ENCODE peak calls at places on chromosomes 6 and 20, in seven cellular contexts. One of them, this sample, is unnamed.

GRCh38 chr6:90008908-90009501 is 114.7 kb downstream of the GJA10 start:
- DNase-seq in uterus: no peak
- DNase-seq in OCI-LY7: no peak
- DNase-seq in cardiac muscle cell: no peak
- DNase-seq in fibroblast of pulmonary artery: peak
- DNase-seq in astrocyte of the spinal cord: peak
- DNase-seq in left ventricle myocardium inferior: no peak
- DNase-seq in this sample: peak

GRCh38 chr20:45853484-45853883 is 3.7 kb downstream of the ACOT8 start:
- DNase-seq in uterus: no peak
- DNase-seq in OCI-LY7: no peak
- DNase-seq in cardiac muscle cell: no peak
- DNase-seq in fibroblast of pulmonary artery: no peak
- DNase-seq in astrocyte of the spinal cord: no peak
- DNase-seq in left ventricle myocardium inferior: no peak
- DNase-seq in this sample: no peak

GRCh38 chr6:113015249-113015648 is 668.1 kb downstream of the RFPL4B start:
- DNase-seq in uterus: no peak
- DNase-seq in OCI-LY7: no peak
- DNase-seq in cardiac muscle cell: no peak
- DNase-seq in fibroblast of pulmonary artery: peak
- DNase-seq in astrocyte of the spinal cord: peak
- DNase-seq in left ventricle myocardium inferior: peak
- DNase-seq in this sample: peak

GRCh38 chr6:33746036-33746600 is 587 bp downstream of the IP6K3 start:
- DNase-seq in uterus: peak
- DNase-seq in OCI-LY7: no peak
- DNase-seq in cardiac muscle cell: no peak
- DNase-seq in fibroblast of pulmonary artery: peak
- DNase-seq in astrocyte of the spinal cord: peak
- DNase-seq in left ventricle myocardium inferior: peak
- DNase-seq in this sample: peak

GRCh38 chr6:149127212-149127611 is 190.3 kb upstream of the TAB2 start:
- DNase-seq in uterus: no peak
- DNase-seq in OCI-LY7: no peak
- DNase-seq in cardiac muscle cell: no peak
- DNase-seq in fibroblast of pulmonary artery: peak
- DNase-seq in astrocyte of the spinal cord: peak
- DNase-seq in left ventricle myocardium inferior: no peak
- DNase-seq in this sample: peak

GRCh38 chr20:17225891-17226409 is 890 bp upstream of the PCSK2 start:
- DNase-seq in uterus: no peak
- DNase-seq in OCI-LY7: no peak
- DNase-seq in cardiac muscle cell: peak
- DNase-seq in fibroblast of pulmonary artery: no peak
- DNase-seq in astrocyte of the spinal cord: no peak
- DNase-seq in left ventricle myocardium inferior: no peak
- DNase-seq in this sample: no peak

GRCh38 chr20:18440403-18440802 is 26.4 kb downstream of the DZANK1 start:
- DNase-seq in uterus: no peak
- DNase-seq in OCI-LY7: no peak
- DNase-seq in cardiac muscle cell: no peak
- DNase-seq in fibroblast of pulmonary artery: no peak
- DNase-seq in astrocyte of the spinal cord: no peak
- DNase-seq in left ventricle myocardium inferior: no peak
- DNase-seq in this sample: no peak

GRCh38 chr6:7188492-7188891 is 80.7 kb downstream of the RREB1 start:
- DNase-seq in uterus: no peak
- DNase-seq in OCI-LY7: peak
- DNase-seq in cardiac muscle cell: no peak
- DNase-seq in fibroblast of pulmonary artery: no peak
- DNase-seq in astrocyte of the spinal cord: no peak
- DNase-seq in left ventricle myocardium inferior: no peak
- DNase-seq in this sample: no peak

GRCh38 chr6:39934060-39934757 is at the start of gene MOCS1:
- DNase-seq in uterus: peak
- DNase-seq in OCI-LY7: no peak
- DNase-seq in cardiac muscle cell: peak
- DNase-seq in fibroblast of pulmonary artery: peak
- DNase-seq in astrocyte of the spinal cord: peak
- DNase-seq in left ventricle myocardium inferior: peak
- DNase-seq in this sample: peak

GRCh38 chr20:49281059-49281912 is 3.4 kb upstream of the ZNFX1 start:
- DNase-seq in uterus: no peak
- DNase-seq in OCI-LY7: peak
- DNase-seq in cardiac muscle cell: no peak
- DNase-seq in fibroblast of pulmonary artery: no peak
- DNase-seq in astrocyte of the spinal cord: no peak
- DNase-seq in left ventricle myocardium inferior: no peak
- DNase-seq in this sample: no peak

GRCh38 chr6:10874207-10874606 is 7.6 kb downstream of the GCM2 start:
- DNase-seq in uterus: no peak
- DNase-seq in OCI-LY7: no peak
- DNase-seq in cardiac muscle cell: no peak
- DNase-seq in fibroblast of pulmonary artery: no peak
- DNase-seq in astrocyte of the spinal cord: no peak
- DNase-seq in left ventricle myocardium inferior: no peak
- DNase-seq in this sample: no peak

GRCh38 chr6:107870379-107870778 is 46.3 kb upstream of the SCML4 start:
- DNase-seq in uterus: no peak
- DNase-seq in OCI-LY7: no peak
- DNase-seq in cardiac muscle cell: no peak
- DNase-seq in fibroblast of pulmonary artery: peak
- DNase-seq in astrocyte of the spinal cord: peak
- DNase-seq in left ventricle myocardium inferior: no peak
- DNase-seq in this sample: no peak

GRCh38 chr6:75723382-75723781 is 25.7 kb upstream of the MYO6 start:
- DNase-seq in uterus: no peak
- DNase-seq in OCI-LY7: no peak
- DNase-seq in cardiac muscle cell: no peak
- DNase-seq in fibroblast of pulmonary artery: no peak
- DNase-seq in astrocyte of the spinal cord: no peak
- DNase-seq in left ventricle myocardium inferior: no peak
- DNase-seq in this sample: no peak

GRCh38 chr6:72622094-72622540 is 253 bp downstream of the KCNQ5 start:
- DNase-seq in uterus: no peak
- DNase-seq in OCI-LY7: peak
- DNase-seq in cardiac muscle cell: peak
- DNase-seq in fibroblast of pulmonary artery: peak
- DNase-seq in astrocyte of the spinal cord: peak
- DNase-seq in left ventricle myocardium inferior: no peak
- DNase-seq in this sample: peak

GRCh38 chr6:137571854-137572253 is 77.7 kb upstream of the OLIG3 start:
- DNase-seq in uterus: no peak
- DNase-seq in OCI-LY7: peak
- DNase-seq in cardiac muscle cell: peak
- DNase-seq in fibroblast of pulmonary artery: peak
- DNase-seq in astrocyte of the spinal cord: peak
- DNase-seq in left ventricle myocardium inferior: no peak
- DNase-seq in this sample: peak

GRCh38 chr6:21998539-21998938 is 298.3 kb downstream of the PRL start:
- DNase-seq in uterus: no peak
- DNase-seq in OCI-LY7: no peak
- DNase-seq in cardiac muscle cell: no peak
- DNase-seq in fibroblast of pulmonary artery: no peak
- DNase-seq in astrocyte of the spinal cord: no peak
- DNase-seq in left ventricle myocardium inferior: no peak
- DNase-seq in this sample: no peak

GRCh38 chr6:149129401-149130077 is 188.0 kb upstream of the TAB2 start:
- DNase-seq in uterus: no peak
- DNase-seq in OCI-LY7: no peak
- DNase-seq in cardiac muscle cell: no peak
- DNase-seq in fibroblast of pulmonary artery: peak
- DNase-seq in astrocyte of the spinal cord: peak
- DNase-seq in left ventricle myocardium inferior: no peak
- DNase-seq in this sample: peak

GRCh38 chr20:62227977-62228958 is 8.2 kb upstream of the HRH3 start:
- DNase-seq in uterus: no peak
- DNase-seq in OCI-LY7: no peak
- DNase-seq in cardiac muscle cell: no peak
- DNase-seq in fibroblast of pulmonary artery: no peak
- DNase-seq in astrocyte of the spinal cord: no peak
- DNase-seq in left ventricle myocardium inferior: no peak
- DNase-seq in this sample: no peak

GRCh38 chr6:25472314-25472713 is 179.7 kb upstream of the SCGN start:
- DNase-seq in uterus: no peak
- DNase-seq in OCI-LY7: no peak
- DNase-seq in cardiac muscle cell: no peak
- DNase-seq in fibroblast of pulmonary artery: no peak
- DNase-seq in astrocyte of the spinal cord: no peak
- DNase-seq in left ventricle myocardium inferior: no peak
- DNase-seq in this sample: no peak

GRCh38 chr6:168742146-168742782 is 301.3 kb downstream of the SMOC2 start:
- DNase-seq in uterus: no peak
- DNase-seq in OCI-LY7: no peak
- DNase-seq in cardiac muscle cell: no peak
- DNase-seq in fibroblast of pulmonary artery: no peak
- DNase-seq in astrocyte of the spinal cord: no peak
- DNase-seq in left ventricle myocardium inferior: no peak
- DNase-seq in this sample: no peak

GRCh38 chr6:15675537-15676170 is 12.8 kb upstream of the DTNBP1 start:
- DNase-seq in uterus: no peak
- DNase-seq in OCI-LY7: no peak
- DNase-seq in cardiac muscle cell: no peak
- DNase-seq in fibroblast of pulmonary artery: no peak
- DNase-seq in astrocyte of the spinal cord: no peak
- DNase-seq in left ventricle myocardium inferior: no peak
- DNase-seq in this sample: no peak

GRCh38 chr6:157020398-157021266 is 243.5 kb downstream of the ARID1B start:
- DNase-seq in uterus: no peak
- DNase-seq in OCI-LY7: peak
- DNase-seq in cardiac muscle cell: peak
- DNase-seq in fibroblast of pulmonary artery: peak
- DNase-seq in astrocyte of the spinal cord: peak
- DNase-seq in left ventricle myocardium inferior: peak
- DNase-seq in this sample: peak

GRCh38 chr6:134519456-134519855 is 201.5 kb upstream of the SGK1 start:
- DNase-seq in uterus: no peak
- DNase-seq in OCI-LY7: peak
- DNase-seq in cardiac muscle cell: no peak
- DNase-seq in fibroblast of pulmonary artery: peak
- DNase-seq in astrocyte of the spinal cord: no peak
- DNase-seq in left ventricle myocardium inferior: no peak
- DNase-seq in this sample: no peak

GRCh38 chr6:117137711-117138110 is 127.6 kb upstream of the VGLL2 start:
- DNase-seq in uterus: no peak
- DNase-seq in OCI-LY7: no peak
- DNase-seq in cardiac muscle cell: no peak
- DNase-seq in fibroblast of pulmonary artery: no peak
- DNase-seq in astrocyte of the spinal cord: no peak
- DNase-seq in left ventricle myocardium inferior: no peak
- DNase-seq in this sample: no peak

GRCh38 chr6:121544691-121545090 is 109.2 kb downstream of the GJA1 start:
- DNase-seq in uterus: no peak
- DNase-seq in OCI-LY7: no peak
- DNase-seq in cardiac muscle cell: no peak
- DNase-seq in fibroblast of pulmonary artery: no peak
- DNase-seq in astrocyte of the spinal cord: no peak
- DNase-seq in left ventricle myocardium inferior: no peak
- DNase-seq in this sample: peak

GRCh38 chr6:152121910-152122309 is 314.4 kb downstream of the ESR1 start:
- DNase-seq in uterus: peak
- DNase-seq in OCI-LY7: no peak
- DNase-seq in cardiac muscle cell: no peak
- DNase-seq in fibroblast of pulmonary artery: no peak
- DNase-seq in astrocyte of the spinal cord: no peak
- DNase-seq in left ventricle myocardium inferior: no peak
- DNase-seq in this sample: no peak

GRCh38 chr6:152122434-152122833 is 315.0 kb downstream of the ESR1 start:
- DNase-seq in uterus: peak
- DNase-seq in OCI-LY7: no peak
- DNase-seq in cardiac muscle cell: no peak
- DNase-seq in fibroblast of pulmonary artery: no peak
- DNase-seq in astrocyte of the spinal cord: no peak
- DNase-seq in left ventricle myocardium inferior: no peak
- DNase-seq in this sample: no peak

GRCh38 chr6:152118224-152118623 is 310.7 kb downstream of the ESR1 start:
- DNase-seq in uterus: no peak
- DNase-seq in OCI-LY7: no peak
- DNase-seq in cardiac muscle cell: no peak
- DNase-seq in fibroblast of pulmonary artery: no peak
- DNase-seq in astrocyte of the spinal cord: no peak
- DNase-seq in left ventricle myocardium inferior: no peak
- DNase-seq in this sample: no peak

GRCh38 chr6:152117156-152118129 is 310.0 kb downstream of the ESR1 start:
- DNase-seq in uterus: peak
- DNase-seq in OCI-LY7: no peak
- DNase-seq in cardiac muscle cell: no peak
- DNase-seq in fibroblast of pulmonary artery: peak
- DNase-seq in astrocyte of the spinal cord: no peak
- DNase-seq in left ventricle myocardium inferior: no peak
- DNase-seq in this sample: peak

DNA sequence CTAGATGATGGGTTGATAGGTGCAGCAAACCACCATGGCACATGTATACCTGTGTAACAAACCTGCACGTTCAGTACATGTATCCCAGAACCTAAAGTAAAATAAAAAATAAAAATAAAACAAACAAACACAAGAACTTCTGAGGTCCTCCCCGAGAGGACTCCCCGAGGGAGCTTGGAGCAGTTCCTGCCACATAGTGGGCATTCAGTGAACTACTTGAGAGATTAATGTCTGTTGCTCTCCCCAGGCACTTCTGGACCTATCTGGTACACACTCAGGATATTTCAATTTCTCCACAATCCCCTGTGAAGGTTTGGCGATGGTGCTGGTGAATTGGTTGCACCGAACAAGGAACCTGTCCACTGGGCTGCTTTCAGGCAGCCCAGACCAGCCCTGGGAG is 311.2 kb downstream of the ESR1 start:
- DNase-seq in uterus: no peak
- DNase-seq in OCI-LY7: no peak
- DNase-seq in cardiac muscle cell: no peak
- DNase-seq in fibroblast of pulmonary artery: no peak
- DNase-seq in astrocyte of the spinal cord: no peak
- DNase-seq in left ventricle myocardium inferior: no peak
- DNase-seq in this sample: no peak
- TF ChIP-seq CTCF in uterus: no peak
- TF ChIP-seq CTCF in OCI-LY7: no peak
- TF ChIP-seq CTCF in cardiac muscle cell: no peak
- TF ChIP-seq CTCF in fibroblast of pulmonary artery: peak
- TF ChIP-seq CTCF in astrocyte of the spinal cord: no peak
- TF ChIP-seq CTCF in left ventricle myocardium inferior: no peak
- TF ChIP-seq CTCF in this sample: no peak

GRCh38 chr6:132816665-132817064 is 2.3 kb downstream of the RPS12 start:
- DNase-seq in uterus: no peak
- DNase-seq in OCI-LY7: peak
- DNase-seq in cardiac muscle cell: no peak
- DNase-seq in fibroblast of pulmonary artery: no peak
- DNase-seq in astrocyte of the spinal cord: no peak
- DNase-seq in left ventricle myocardium inferior: no peak
- DNase-seq in this sample: no peak
- H3K4me3 ChIP-seq in uterus: no peak
- H3K4me3 ChIP-seq in OCI-LY7: peak
- H3K4me3 ChIP-seq in cardiac muscle cell: peak
- H3K4me3 ChIP-seq in fibroblast of pulmonary artery: peak
- H3K4me3 ChIP-seq in astrocyte of the spinal cord: peak
- H3K4me3 ChIP-seq in left ventricle myocardium inferior: peak
- H3K4me3 ChIP-seq in this sample: peak

GRCh38 chr20:36836591-36837329 is 39.2 kb upstream of the TLDC2 start:
- DNase-seq in uterus: no peak
- DNase-seq in OCI-LY7: peak
- DNase-seq in cardiac muscle cell: peak
- DNase-seq in fibroblast of pulmonary artery: peak
- DNase-seq in astrocyte of the spinal cord: peak
- DNase-seq in left ventricle myocardium inferior: no peak
- DNase-seq in this sample: peak
- TF ChIP-seq CTCF in uterus: peak
- TF ChIP-seq CTCF in OCI-LY7: peak
- TF ChIP-seq CTCF in cardiac muscle cell: peak
- TF ChIP-seq CTCF in fibroblast of pulmonary artery: peak
- TF ChIP-seq CTCF in astrocyte of the spinal cord: peak
- TF ChIP-seq CTCF in left ventricle myocardium inferior: peak
- TF ChIP-seq CTCF in this sample: peak

GRCh38 chr6:1388927-1389790 is at the start of gene FOXF2:
- DNase-seq in uterus: no peak
- DNase-seq in OCI-LY7: no peak
- DNase-seq in cardiac muscle cell: peak
- DNase-seq in fibroblast of pulmonary artery: no peak
- DNase-seq in astrocyte of the spinal cord: no peak
- DNase-seq in left ventricle myocardium inferior: no peak
- DNase-seq in this sample: peak
- H3K4me3 ChIP-seq in uterus: peak
- H3K4me3 ChIP-seq in OCI-LY7: no peak
- H3K4me3 ChIP-seq in cardiac muscle cell: peak
- H3K4me3 ChIP-seq in fibroblast of pulmonary artery: peak
- H3K4me3 ChIP-seq in astrocyte of the spinal cord: peak
- H3K4me3 ChIP-seq in left ventricle myocardium inferior: peak
- H3K4me3 ChIP-seq in this sample: peak

This sample was measured in AG10803.